ENCODE peak calls at places on chromosomes 2 and 18, in nine cellular contexts. Y is uterus, H is HTR-8/SVneo, C is A172, A is RCC 7860, F is DMS153, K is ovary, S is memory B cell, M is activated T-cell treated with anti-CD3 and anti-CD28 coated beads for 48 hours. E is an unnamed sample.
A peak's percentile ranks its signal among the peaks of the same experiment; 100 is the strongest.

GRCh38 chr2:240149943-240150784 is 9.7 kb upstream of the OTOS start:
- DNase-seq in C (peak; percentile 31), H (peak; percentile 77), A (no peak), F (no peak), Y (no peak), M (peak; percentile 19), K (no peak), S (no peak), E (peak; percentile 72)

GRCh38 chr2:27081984-27082772 is 3.8 kb downstream of the EMILIN1 start:
- DNase-seq in Y (peak; percentile 11), C (no peak), K (no peak), M (no peak), S (no peak), F (no peak), H (no peak), A (no peak), E (no peak)

GRCh38 chr2:110116033-110116710 is 550 bp upstream of the MALL start:
- DNase-seq in M (no peak), C (peak; percentile 88), F (peak; percentile 9), A (no peak), K (no peak), S (no peak), H (no peak), Y (no peak), E (peak; percentile 82)

GRCh38 chr2:227411320-227411989 is 23.7 kb upstream of the SCYGR1 start:
- DNase-seq in Y (no peak), M (peak; percentile 51), C (peak; percentile 74), K (no peak), H (no peak), S (peak; percentile 20), A (peak; percentile 66), F (no peak), E (no peak)

GRCh38 chr2:44268259-44268649 is 7.0 kb upstream of the SLC3A1 start:
- DNase-seq in Y (no peak), F (no peak), K (no peak), H (peak; percentile 33), A (peak; percentile 61), M (no peak), S (no peak), C (peak; percentile 70), E (no peak)

GRCh38 chr18:11020867-11021414 is 128.4 kb downstream of the PIEZO2 start:
- DNase-seq in C (no peak), K (no peak), Y (no peak), S (no peak), M (no peak), H (no peak), F (no peak), A (no peak), E (no peak)

GRCh38 chr18:77081387-77081773 is 51.2 kb downstream of the MBP start:
- DNase-seq in Y (no peak), C (no peak), A (no peak), H (no peak), S (no peak), K (no peak), F (no peak), M (no peak), E (no peak)

GRCh38 chr2:233032551-233033320 is at the start of gene NEU2:
- DNase-seq in A (no peak), K (no peak), F (no peak), M (no peak), Y (no peak), C (no peak), H (no peak), S (no peak), E (no peak)

GRCh38 chr2:36516136-36516870 is 81.7 kb downstream of the FEZ2 start:
- DNase-seq in M (no peak), F (no peak), A (no peak), C (no peak), S (no peak), Y (no peak), K (no peak), H (no peak), E (no peak)

GRCh38 chr2:103435010-103435409 is 673.2 kb downstream of the TMEM182 start:
- DNase-seq in Y (no peak), K (no peak), A (peak; percentile 57), S (no peak), M (peak; percentile 1), H (no peak), F (no peak), C (no peak), E (no peak)

GRCh38 chr18:77297919-77298571 is 48.4 kb downstream of the GALR1 start:
- DNase-seq in H (no peak), S (no peak), C (no peak), A (no peak), Y (no peak), K (no peak), F (no peak), M (no peak), E (no peak)

GRCh38 chr2:158509928-158510797 is 53.4 kb downstream of the PKP4 start:
- DNase-seq in C (peak; percentile 52), F (no peak), A (no peak), K (no peak), H (no peak), S (no peak), M (no peak), Y (no peak), E (no peak)

GRCh38 chr2:106158871-106159270 is 35.2 kb downstream of the UXS1 start:
- DNase-seq in M (no peak), S (no peak), F (no peak), H (no peak), Y (no peak), C (no peak), A (no peak), K (no peak), E (no peak)

GRCh38 chr18:6406075-6406909 is 8.4 kb downstream of the L3MBTL4 start:
- DNase-seq in K (no peak), Y (no peak), F (no peak), H (no peak), M (no peak), C (no peak), A (peak; percentile 59), S (no peak), E (no peak)

GRCh38 chr2:191622374-191623320 is 55.3 kb upstream of the NABP1 start:
- DNase-seq in K (no peak), M (no peak), S (no peak), C (no peak), F (no peak), H (no peak), A (no peak), Y (no peak), E (no peak)

GRCh38 chr2:85648619-85649018 is 19.4 kb downstream of the SFTPB start:
- DNase-seq in A (no peak), K (no peak), F (no peak), S (peak; percentile 28), M (no peak), H (peak; percentile 41), Y (no peak), C (peak; percentile 57), E (no peak)

GRCh38 chr18:3983351-3983969 is 471.6 kb downstream of the DLGAP1 start:
- DNase-seq in F (no peak), C (peak; percentile 77), K (no peak), M (no peak), H (no peak), S (no peak), Y (no peak), A (peak; percentile 47), E (no peak)

GRCh38 chr2:241507430-241508239 is 749 bp downstream of the STK25 start:
- DNase-seq in A (peak; percentile 17), M (peak; percentile 33), F (no peak), Y (peak; percentile 43), H (peak; percentile 75), S (peak; percentile 12), K (peak; percentile 40), C (peak; percentile 36), E (peak; percentile 92)

GRCh38 chr2:96116424-96116878 is at the start of gene ADRA2B:
- DNase-seq in M (peak; percentile 65), Y (no peak), K (peak; percentile 29), H (no peak), S (peak; percentile 48), A (no peak), C (no peak), F (peak; percentile 56), E (peak; percentile 91)

GRCh38 chr2:70984228-70984575 is 5.8 kb downstream of the ANKRD53 start:
- DNase-seq in A (no peak), K (no peak), H (no peak), C (no peak), S (no peak), F (no peak), Y (no peak), M (no peak), E (no peak)

GRCh38 chr2:137938204-137938603 is 26.1 kb upstream of the HNMT start:
- DNase-seq in M (no peak), C (peak; percentile 56), F (no peak), H (no peak), K (no peak), A (no peak), Y (no peak), S (no peak), E (no peak)

GRCh38 chr2:27370816-27371620 is 602 bp downstream of the SNX17 start:
- DNase-seq in S (peak; percentile 39), Y (no peak), A (peak; percentile 31), H (no peak), C (peak; percentile 55), F (no peak), M (no peak), K (peak; percentile 54), E (peak; percentile 76)

GRCh38 chr2:43455735-43456642 is 139.8 kb downstream of the THADA start:
- DNase-seq in S (no peak), M (no peak), A (peak; percentile 67), Y (no peak), H (no peak), F (peak; percentile 15), K (no peak), C (peak; percentile 63), E (no peak)

GRCh38 chr18:10875836-10876235 is 273.5 kb downstream of the PIEZO2 start:
- DNase-seq in A (no peak), Y (no peak), K (no peak), M (no peak), F (no peak), C (no peak), H (no peak), S (no peak), E (no peak)

GRCh38 chr2:10267551-10268465 is 34.9 kb upstream of the HPCAL1 start:
- DNase-seq in H (no peak), A (no peak), Y (peak; percentile 15), M (no peak), F (peak; percentile 14), C (no peak), S (no peak), K (no peak), E (peak; percentile 70)